ENCODE peak calls at places on chromosomes 2 and 18, in nine cellular contexts. One of them, this sample, is unnamed.

GRCh38 chr2:205706769-205707375 is 24.6 kb downstream of the NRP2 start:
- DNase-seq in neural progenitor cell: no peak
- DNase-seq in mesendoderm: peak; percentile 35
- DNase-seq in Jurkat, Clone E6-1: no peak
- DNase-seq in AG04449: peak; percentile 83
- DNase-seq in cardiac muscle cell: peak; percentile 89
- DNase-seq in choroid plexus epithelial cell: peak; percentile 93
- DNase-seq in trophoblast cell: peak; percentile 39
- DNase-seq in HAP-1: no peak
- DNase-seq in this sample: no peak

GRCh38 chr2:73822276-73822675 is 6.5 kb upstream of the STAMBP start:
- DNase-seq in neural progenitor cell: no peak
- DNase-seq in mesendoderm: no peak
- DNase-seq in Jurkat, Clone E6-1: no peak
- DNase-seq in AG04449: no peak
- DNase-seq in cardiac muscle cell: no peak
- DNase-seq in choroid plexus epithelial cell: no peak
- DNase-seq in trophoblast cell: no peak
- DNase-seq in HAP-1: no peak
- DNase-seq in this sample: no peak

GRCh38 chr2:182594286-182594685 is 121.8 kb upstream of the DNAJC10 start:
- DNase-seq in neural progenitor cell: no peak
- DNase-seq in mesendoderm: no peak
- DNase-seq in Jurkat, Clone E6-1: no peak
- DNase-seq in AG04449: no peak
- DNase-seq in cardiac muscle cell: peak; percentile 58
- DNase-seq in choroid plexus epithelial cell: peak; percentile 52
- DNase-seq in trophoblast cell: peak; percentile 14
- DNase-seq in HAP-1: peak; percentile 11
- DNase-seq in this sample: no peak

GRCh38 chr2:53768233-53768542 is 584 bp downstream of the CHAC2 start:
- DNase-seq in neural progenitor cell: peak; percentile 65
- DNase-seq in mesendoderm: peak; percentile 69
- DNase-seq in Jurkat, Clone E6-1: peak; percentile 57
- DNase-seq in AG04449: no peak
- DNase-seq in cardiac muscle cell: peak; percentile 45
- DNase-seq in choroid plexus epithelial cell: peak; percentile 36
- DNase-seq in trophoblast cell: no peak
- DNase-seq in HAP-1: peak; percentile 47
- DNase-seq in this sample: peak; percentile 48

GRCh38 chr2:159614534-159615186 is 1.7 kb downstream of the BAZ2B start:
- DNase-seq in neural progenitor cell: no peak
- DNase-seq in mesendoderm: no peak
- DNase-seq in Jurkat, Clone E6-1: no peak
- DNase-seq in AG04449: no peak
- DNase-seq in cardiac muscle cell: no peak
- DNase-seq in choroid plexus epithelial cell: no peak
- DNase-seq in trophoblast cell: peak; percentile 61
- DNase-seq in HAP-1: peak; percentile 74
- DNase-seq in this sample: no peak

GRCh38 chr2:160918909-160919503 is 241.2 kb upstream of the TANK start:
- DNase-seq in neural progenitor cell: peak; percentile 82
- DNase-seq in mesendoderm: peak; percentile 79
- DNase-seq in Jurkat, Clone E6-1: no peak
- DNase-seq in AG04449: no peak
- DNase-seq in cardiac muscle cell: peak; percentile 87
- DNase-seq in choroid plexus epithelial cell: peak; percentile 79
- DNase-seq in trophoblast cell: peak; percentile 74
- DNase-seq in HAP-1: peak; percentile 42
- DNase-seq in this sample: peak; percentile 54

GRCh38 chr2:30200875-30201274 is 30.5 kb upstream of the LBH start:
- DNase-seq in neural progenitor cell: no peak
- DNase-seq in mesendoderm: no peak
- DNase-seq in Jurkat, Clone E6-1: no peak
- DNase-seq in AG04449: no peak
- DNase-seq in cardiac muscle cell: peak; percentile 46
- DNase-seq in choroid plexus epithelial cell: no peak
- DNase-seq in trophoblast cell: no peak
- DNase-seq in HAP-1: no peak
- DNase-seq in this sample: no peak

GRCh38 chr18:11963991-11964484 is 17.3 kb upstream of the IMPA2 start:
- DNase-seq in neural progenitor cell: peak; percentile 37
- DNase-seq in mesendoderm: peak; percentile 80
- DNase-seq in Jurkat, Clone E6-1: no peak
- DNase-seq in AG04449: no peak
- DNase-seq in cardiac muscle cell: peak; percentile 40
- DNase-seq in choroid plexus epithelial cell: peak; percentile 89
- DNase-seq in trophoblast cell: no peak
- DNase-seq in HAP-1: no peak
- DNase-seq in this sample: no peak

GRCh38 chr2:151774506-151774905 is 40.2 kb upstream of the NEB start:
- DNase-seq in neural progenitor cell: no peak
- DNase-seq in mesendoderm: no peak
- DNase-seq in Jurkat, Clone E6-1: no peak
- DNase-seq in AG04449: peak; percentile 36
- DNase-seq in cardiac muscle cell: peak; percentile 72
- DNase-seq in choroid plexus epithelial cell: peak; percentile 79
- DNase-seq in trophoblast cell: no peak
- DNase-seq in HAP-1: peak; percentile 84
- DNase-seq in this sample: no peak

GRCh38 chr18:8667846-8668245 is 37.5 kb upstream of the MTCL1 start:
- DNase-seq in neural progenitor cell: no peak
- DNase-seq in mesendoderm: no peak
- DNase-seq in Jurkat, Clone E6-1: no peak
- DNase-seq in AG04449: peak; percentile 36
- DNase-seq in cardiac muscle cell: peak; percentile 19
- DNase-seq in choroid plexus epithelial cell: peak; percentile 65
- DNase-seq in trophoblast cell: no peak
- DNase-seq in HAP-1: no peak
- DNase-seq in this sample: no peak

GRCh38 chr2:199379251-199379650 is 78.5 kb downstream of the SATB2 start:
- DNase-seq in neural progenitor cell: no peak
- DNase-seq in mesendoderm: no peak
- DNase-seq in Jurkat, Clone E6-1: no peak
- DNase-seq in AG04449: peak; percentile 36
- DNase-seq in cardiac muscle cell: no peak
- DNase-seq in choroid plexus epithelial cell: peak; percentile 42
- DNase-seq in trophoblast cell: no peak
- DNase-seq in HAP-1: no peak
- DNase-seq in this sample: no peak

GRCh38 chr2:199383006-199383405 is 74.7 kb downstream of the SATB2 start:
- DNase-seq in neural progenitor cell: no peak
- DNase-seq in mesendoderm: no peak
- DNase-seq in Jurkat, Clone E6-1: no peak
- DNase-seq in AG04449: no peak
- DNase-seq in cardiac muscle cell: no peak
- DNase-seq in choroid plexus epithelial cell: no peak
- DNase-seq in trophoblast cell: no peak
- DNase-seq in HAP-1: no peak
- DNase-seq in this sample: no peak

GRCh38 chr2:199381531-199381930 is 76.2 kb downstream of the SATB2 start:
- DNase-seq in neural progenitor cell: no peak
- DNase-seq in mesendoderm: no peak
- DNase-seq in Jurkat, Clone E6-1: no peak
- DNase-seq in AG04449: no peak
- DNase-seq in cardiac muscle cell: no peak
- DNase-seq in choroid plexus epithelial cell: no peak
- DNase-seq in trophoblast cell: no peak
- DNase-seq in HAP-1: no peak
- DNase-seq in this sample: no peak

GRCh38 chr2:199384043-199384442 is 73.7 kb downstream of the SATB2 start:
- DNase-seq in neural progenitor cell: no peak
- DNase-seq in mesendoderm: no peak
- DNase-seq in Jurkat, Clone E6-1: no peak
- DNase-seq in AG04449: no peak
- DNase-seq in cardiac muscle cell: no peak
- DNase-seq in choroid plexus epithelial cell: no peak
- DNase-seq in trophoblast cell: no peak
- DNase-seq in HAP-1: no peak
- DNase-seq in this sample: no peak

DNA sequence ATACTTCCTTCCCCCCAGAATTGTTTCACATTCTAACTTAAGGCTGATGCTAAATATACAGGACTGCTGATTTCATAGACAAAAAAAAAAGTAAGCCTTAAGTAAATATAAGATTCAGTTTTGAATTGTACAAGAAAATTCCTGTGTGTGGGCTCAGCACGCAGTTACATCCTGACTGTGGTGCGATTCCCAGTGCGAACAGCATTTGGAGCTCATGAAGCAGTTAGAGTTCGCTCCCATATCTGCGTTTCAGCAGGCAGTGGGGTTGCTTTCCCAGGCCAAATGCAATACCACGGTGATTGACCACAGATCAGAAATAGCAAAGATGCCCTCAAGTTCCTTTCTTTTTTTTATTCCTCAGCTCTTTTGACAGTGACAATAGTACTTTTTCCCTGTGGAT is 75.6 kb downstream of the SATB2 start:
- DNase-seq in neural progenitor cell: no peak
- DNase-seq in mesendoderm: no peak
- DNase-seq in Jurkat, Clone E6-1: no peak
- DNase-seq in AG04449: peak; percentile 14
- DNase-seq in cardiac muscle cell: peak; percentile 4
- DNase-seq in choroid plexus epithelial cell: peak; percentile 37
- DNase-seq in trophoblast cell: no peak
- DNase-seq in HAP-1: no peak
- DNase-seq in this sample: no peak
- H3K4me3 ChIP-seq in neural progenitor cell: no peak overlapping the region
- H3K4me3 ChIP-seq in mesendoderm: no peak overlapping the region
- H3K4me3 ChIP-seq in Jurkat, Clone E6-1: no peak overlapping the region
- H3K4me3 ChIP-seq in AG04449: no peak overlapping the region
- H3K4me3 ChIP-seq in cardiac muscle cell: no peak overlapping the region
- H3K4me3 ChIP-seq in choroid plexus epithelial cell: no peak overlapping the region
- H3K4me3 ChIP-seq in trophoblast cell: no peak overlapping the region
- H3K4me3 ChIP-seq in HAP-1: no peak overlapping the region
- H3K4me3 ChIP-seq in this sample: no peak overlapping the region

DNA sequence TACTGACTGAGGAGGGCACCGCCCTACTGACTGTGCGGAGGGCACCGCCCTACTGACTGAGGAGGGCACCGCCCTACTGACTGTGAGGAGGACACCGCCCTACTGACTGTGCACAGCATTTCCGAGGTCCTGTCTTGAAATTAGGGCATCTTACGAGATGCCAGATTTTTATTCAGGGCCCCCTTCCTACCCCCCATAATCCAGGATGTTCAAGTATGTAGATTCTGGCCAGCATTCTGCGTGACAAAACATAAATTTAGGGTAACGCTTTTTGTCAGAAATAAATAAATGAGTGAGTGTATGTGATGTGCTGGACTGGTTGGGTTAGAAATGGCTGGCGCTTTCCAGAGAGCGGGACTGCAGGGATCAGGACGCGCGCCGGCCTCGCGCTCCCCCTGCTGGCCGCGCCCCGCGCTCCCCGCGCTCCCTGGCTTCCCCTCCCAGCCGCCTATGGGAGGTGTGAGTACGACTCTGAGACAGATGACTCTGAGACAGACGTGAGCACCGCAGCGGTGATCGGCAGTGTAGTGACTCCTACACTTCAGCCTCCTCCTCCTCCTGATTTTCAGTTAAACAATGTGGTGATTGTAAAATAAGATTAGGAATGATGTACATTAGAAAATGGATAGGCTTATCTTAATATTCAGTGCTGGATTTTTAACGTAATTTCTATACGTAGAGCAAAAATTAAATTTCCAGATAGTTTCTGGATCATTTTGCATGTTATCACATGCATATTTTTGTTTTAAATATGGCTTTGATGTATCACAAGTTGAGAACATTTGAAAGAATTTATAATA is 149.2 kb upstream of the NFATC1 start:
- DNase-seq in neural progenitor cell: peak; percentile 88
- DNase-seq in mesendoderm: peak; percentile 87
- DNase-seq in Jurkat, Clone E6-1: peak; percentile 17
- DNase-seq in AG04449: peak; percentile 4
- DNase-seq in cardiac muscle cell: peak; percentile 83
- DNase-seq in choroid plexus epithelial cell: peak; percentile 80
- DNase-seq in trophoblast cell: peak; percentile 72
- DNase-seq in HAP-1: peak; percentile 86
- DNase-seq in this sample: peak; percentile 68
- H3K4me3 ChIP-seq in neural progenitor cell: no peak overlapping the region
- H3K4me3 ChIP-seq in mesendoderm: no peak overlapping the region
- H3K4me3 ChIP-seq in Jurkat, Clone E6-1: no peak overlapping the region
- H3K4me3 ChIP-seq in AG04449: no peak overlapping the region
- H3K4me3 ChIP-seq in cardiac muscle cell: no peak overlapping the region
- H3K4me3 ChIP-seq in choroid plexus epithelial cell: peak overlapping the region; percentile 24
- H3K4me3 ChIP-seq in trophoblast cell: no peak overlapping the region
- H3K4me3 ChIP-seq in HAP-1: peak overlapping the region; percentile 27
- H3K4me3 ChIP-seq in this sample: no peak overlapping the region

GRCh38 chr2:147356157-147356556 is 488.7 kb upstream of the ACVR2A start:
- DNase-seq in neural progenitor cell: no peak
- DNase-seq in mesendoderm: no peak
- DNase-seq in Jurkat, Clone E6-1: no peak
- DNase-seq in AG04449: no peak
- DNase-seq in cardiac muscle cell: no peak
- DNase-seq in choroid plexus epithelial cell: no peak
- DNase-seq in trophoblast cell: no peak
- DNase-seq in HAP-1: no peak
- DNase-seq in this sample: no peak
- H3K4me3 ChIP-seq in neural progenitor cell: no peak overlapping the region
- H3K4me3 ChIP-seq in mesendoderm: no peak overlapping the region
- H3K4me3 ChIP-seq in Jurkat, Clone E6-1: no peak overlapping the region
- H3K4me3 ChIP-seq in AG04449: no peak overlapping the region
- H3K4me3 ChIP-seq in cardiac muscle cell: no peak overlapping the region
- H3K4me3 ChIP-seq in choroid plexus epithelial cell: no peak overlapping the region
- H3K4me3 ChIP-seq in trophoblast cell: no peak overlapping the region
- H3K4me3 ChIP-seq in HAP-1: no peak overlapping the region
- H3K4me3 ChIP-seq in this sample: no peak overlapping the region

GRCh38 chr2:221961561-221961960 is 337.2 kb downstream of the PAX3 start:
- DNase-seq in neural progenitor cell: no peak
- DNase-seq in mesendoderm: no peak
- DNase-seq in Jurkat, Clone E6-1: no peak
- DNase-seq in AG04449: no peak
- DNase-seq in cardiac muscle cell: no peak
- DNase-seq in choroid plexus epithelial cell: no peak
- DNase-seq in trophoblast cell: no peak
- DNase-seq in HAP-1: no peak
- DNase-seq in this sample: no peak
- H3K4me3 ChIP-seq in neural progenitor cell: no peak overlapping the region
- H3K4me3 ChIP-seq in mesendoderm: no peak overlapping the region
- H3K4me3 ChIP-seq in Jurkat, Clone E6-1: no peak overlapping the region
- H3K4me3 ChIP-seq in AG04449: no peak overlapping the region
- H3K4me3 ChIP-seq in cardiac muscle cell: no peak overlapping the region
- H3K4me3 ChIP-seq in choroid plexus epithelial cell: no peak overlapping the region
- H3K4me3 ChIP-seq in trophoblast cell: no peak overlapping the region
- H3K4me3 ChIP-seq in HAP-1: no peak overlapping the region
- H3K4me3 ChIP-seq in this sample: no peak overlapping the region

DNA sequence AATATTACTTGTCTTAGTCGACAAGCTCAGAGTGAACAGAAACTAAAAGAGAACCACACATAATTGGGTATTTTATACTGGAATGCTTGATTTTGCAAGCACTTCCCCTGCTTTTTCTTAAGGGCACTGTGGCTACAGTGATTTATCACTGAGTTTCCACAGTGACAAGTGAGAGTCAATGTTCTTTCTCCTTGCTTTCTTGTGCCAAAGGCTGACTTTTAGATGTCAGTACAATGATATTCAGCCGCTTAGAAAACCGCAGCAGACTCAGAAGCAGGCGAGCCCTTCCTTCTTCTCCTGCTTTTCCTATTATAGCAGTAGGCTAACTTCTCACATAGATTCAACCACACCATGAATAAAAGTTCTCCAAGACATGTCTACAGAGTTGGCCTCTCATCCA is 1603.6 kb upstream of the NXPH2 start:
- DNase-seq in neural progenitor cell: no peak
- DNase-seq in mesendoderm: no peak
- DNase-seq in Jurkat, Clone E6-1: no peak
- DNase-seq in AG04449: no peak
- DNase-seq in cardiac muscle cell: peak; percentile 3
- DNase-seq in choroid plexus epithelial cell: no peak
- DNase-seq in trophoblast cell: no peak
- DNase-seq in HAP-1: no peak
- DNase-seq in this sample: no peak
- H3K4me3 ChIP-seq in neural progenitor cell: no peak overlapping the region
- H3K4me3 ChIP-seq in mesendoderm: no peak overlapping the region
- H3K4me3 ChIP-seq in Jurkat, Clone E6-1: no peak overlapping the region
- H3K4me3 ChIP-seq in AG04449: no peak overlapping the region
- H3K4me3 ChIP-seq in cardiac muscle cell: no peak overlapping the region
- H3K4me3 ChIP-seq in choroid plexus epithelial cell: no peak overlapping the region
- H3K4me3 ChIP-seq in trophoblast cell: no peak overlapping the region
- H3K4me3 ChIP-seq in HAP-1: no peak overlapping the region
- H3K4me3 ChIP-seq in this sample: no peak overlapping the region

This sample was measured in NT2/D1.